ENCODE peak calls at places on chromosome 16, in nine cellular contexts. S is NCI-H1092; M is COR-L47; I is memory B cell; R is iris pigment epithelial cell; T is ureter; K is AML-193; H is HEK293T; O is CD8-positive, alpha-beta T cell. C is an unnamed sample.

GRCh38 chr16:58286769-58287433 is 7.9 kb downstream of the PRSS54 start:
- DNase-seq in S (no peak), M (no peak), I (no peak), R (no peak), T (no peak), K (no peak), H (no peak), O (no peak), C (no peak)

GRCh38 chr16:84240455-84240854 is 643 bp upstream of the KCNG4 start:
- DNase-seq in S (no peak), M (no peak), I (no peak), R (no peak), T (no peak), K (no peak), H (no peak), O (no peak), C (no peak)

GRCh38 chr16:51651061-51651466 is 500.0 kb upstream of the SALL1 start:
- DNase-seq in S (peak), M (no peak), I (no peak), R (no peak), T (no peak), K (no peak), H (no peak), O (no peak), C (no peak)

GRCh38 chr16:31330553-31330890 is 24.5 kb upstream of the ITGAX start:
- DNase-seq in S (no peak), M (no peak), I (no peak), R (no peak), T (no peak), K (no peak), H (no peak), O (no peak), C (no peak)

GRCh38 chr16:590165-590874 is 454 bp downstream of the RAB40C start:
- DNase-seq in S (no peak), M (no peak), I (no peak), R (peak), T (no peak), K (no peak), H (no peak), O (no peak), C (no peak)

GRCh38 chr16:89354325-89354724 is 136.0 kb downstream of the ANKRD11 start:
- DNase-seq in S (no peak), M (no peak), I (no peak), R (no peak), T (no peak), K (no peak), H (no peak), O (no peak), C (no peak)

GRCh38 chr16:50368410-50369132 is at the start of gene BRD7:
- DNase-seq in S (peak), M (peak), I (peak), R (peak), T (peak), K (peak), H (peak), O (peak), C (peak)

GRCh38 chr16:85612191-85612800 is 826 bp upstream of the GSE1 start:
- DNase-seq in S (peak), M (peak), I (no peak), R (peak), T (peak), K (peak), H (peak), O (peak), C (no peak)

GRCh38 chr16:53785044-53785443 is 81.1 kb downstream of the FTO start:
- DNase-seq in S (no peak), M (no peak), I (no peak), R (peak), T (no peak), K (no peak), H (no peak), O (no peak), C (no peak)

GRCh38 chr16:86227041-86227440 is 283.3 kb upstream of the FOXF1 start:
- DNase-seq in S (no peak), M (no peak), I (no peak), R (no peak), T (no peak), K (no peak), H (no peak), O (no peak), C (no peak)

GRCh38 chr16:83439412-83439811 is 368.4 kb upstream of the HSBP1 start:
- DNase-seq in S (no peak), M (no peak), I (no peak), R (no peak), T (no peak), K (no peak), H (no peak), O (no peak), C (no peak)

C was measured in GM12892.